ENCODE peak calls at places on chromosomes 7 and 10, in six cellular contexts. Z is body of pancreas; R is tibial artery; D is CD4-positive, alpha-beta memory T cell; A is esophagus squamous epithelium; Q is cardiac muscle cell. E is an unnamed sample.

GRCh38 chr7:32091608-32092210 is 21.5 kb upstream of the PDE1C start:
- DNase-seq in Q (peak; percentile 9), D (no peak), R (no peak), Z (no peak), A (no peak), E (no peak)

GRCh38 chr10:86018735-86019058 is 347.9 kb downstream of the GRID1 start:
- DNase-seq in Q (no peak), R (no peak), D (no peak), Z (no peak), A (no peak), E (no peak)

GRCh38 chr10:1378473-1378872 is 322.3 kb downstream of the WDR37 start:
- DNase-seq in R (no peak), Z (no peak), Q (no peak), A (no peak), D (no peak), E (no peak)

GRCh38 chr7:105940111-105940510 is 23.0 kb upstream of the CDHR3 start:
- DNase-seq in A (no peak), Q (no peak), Z (no peak), R (no peak), D (no peak), E (no peak)

GRCh38 chr7:38542156-38542555 is 89.0 kb downstream of the AMPH start:
- DNase-seq in Z (no peak), R (no peak), A (no peak), D (no peak), Q (no peak), E (no peak)

GRCh38 chr7:4162845-4163564 is 519.1 kb upstream of the FOXK1 start:
- DNase-seq in Q (no peak), D (no peak), Z (peak; percentile 92), R (no peak), A (no peak), E (no peak)

GRCh38 chr7:146655928-146656797 is 539.6 kb downstream of the CNTNAP2 start:
- DNase-seq in D (no peak), R (no peak), A (no peak), Q (no peak), Z (peak; percentile 43), E (no peak)

GRCh38 chr10:22148956-22149355 is 68.9 kb downstream of the EBLN1 start:
- DNase-seq in R (no peak), Z (no peak), D (no peak), A (no peak), Q (peak; percentile 59), E (no peak)

GRCh38 chr10:10396601-10397000 is 621.1 kb upstream of the CELF2 start:
- DNase-seq in Z (no peak), Q (no peak), A (no peak), D (no peak), R (no peak), E (no peak)
- H3K4me1 ChIP-seq in Z (no peaks in the 10 kb centered on the region), Q (no peaks in the 10 kb centered on the region), A (peaks cover 5% of the 10 kb centered on the region), D (no peaks in the 10 kb centered on the region), R (no peaks in the 10 kb centered on the region), E (no peaks in the 10 kb centered on the region)

GRCh38 chr10:106980711-106981460 is 183.6 kb downstream of the SORCS1 start:
- DNase-seq in A (no peak), R (no peak), Z (no peak), Q (no peak), D (no peak), E (no peak)
- H3K27ac ChIP-seq in A (no peak overlapping the region), R (no peak overlapping the region), Z (no peak overlapping the region), Q (peak overlapping the region; percentile 15), D (no peak overlapping the region), E (no peak overlapping the region)

GRCh38 chr10:88830643-88831277 is 20.9 kb downstream of the ANKRD22 start:
- DNase-seq in Q (no peak), A (no peak), D (no peak), R (no peak), Z (no peak), E (no peak)

GRCh38 chr10:88833156-88833555 is 18.5 kb downstream of the ANKRD22 start:
- DNase-seq in Q (no peak), D (no peak), Z (no peak), A (no peak), R (no peak), E (no peak)

GRCh38 chr10:88833722-88834121 is 17.9 kb downstream of the ANKRD22 start:
- DNase-seq in Z (no peak), R (no peak), Q (no peak), D (no peak), A (no peak), E (no peak)

GRCh38 chr10:88831709-88832108 is 19.9 kb downstream of the ANKRD22 start:
- DNase-seq in Z (no peak), D (peak; percentile 70), R (no peak), Q (no peak), A (no peak), E (no peak)

DNA sequence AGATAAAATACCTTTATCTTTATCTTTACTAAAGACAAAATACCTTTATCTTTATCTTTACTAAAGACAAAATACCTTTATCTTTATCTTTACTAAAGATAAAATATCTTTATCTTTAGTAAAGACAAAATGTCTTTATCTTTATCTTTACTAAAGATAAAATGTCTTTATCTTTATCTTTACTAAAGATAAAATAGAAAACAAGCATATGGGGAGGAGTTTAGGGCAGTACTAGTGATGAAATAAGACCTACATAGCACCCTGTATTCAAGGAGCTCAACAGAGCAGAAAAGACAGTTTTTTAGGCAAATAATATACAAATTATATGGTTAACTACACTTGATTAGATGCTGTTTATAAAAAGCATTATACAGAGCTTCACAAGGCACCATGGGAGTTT is 19.3 kb downstream of the ANKRD22 start:
- DNase-seq in Q (no peak), Z (no peak), A (no peak), D (no peak), R (no peak), E (no peak)
- H3K4me1 ChIP-seq in Q (no peaks in the 10 kb centered on the region), Z (no peaks in the 10 kb centered on the region), A (peaks cover 42% of the 10 kb centered on the region), D (peaks cover 50% of the 10 kb centered on the region), R (no peaks in the 10 kb centered on the region), E (no peaks in the 10 kb centered on the region)

DNA sequence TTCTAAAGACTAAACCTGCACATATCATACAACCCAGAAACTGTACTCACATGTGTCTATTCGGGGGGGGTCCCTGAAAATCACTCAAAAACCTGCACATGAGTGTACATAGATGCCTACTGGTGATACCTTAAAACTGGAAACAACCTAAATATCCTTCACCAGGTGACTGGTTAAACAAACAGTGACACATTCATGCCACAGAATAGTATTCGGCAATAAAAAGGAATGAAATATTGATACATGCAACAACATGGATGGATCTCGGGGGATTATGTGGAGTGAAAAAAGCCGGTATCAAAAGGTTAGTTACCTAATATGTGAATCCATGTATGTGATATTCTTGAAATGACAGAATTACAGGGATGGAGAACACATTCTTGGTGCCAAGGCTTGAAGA is 32.1 kb upstream of the EGFR start:
- DNase-seq in A (no peak), R (no peak), Q (no peak), Z (no peak), D (no peak), E (no peak)
- H3K27ac ChIP-seq in A (no peak overlapping the region), R (no peak overlapping the region), Q (no peak overlapping the region), Z (no peak overlapping the region), D (no peak overlapping the region), E (no peak overlapping the region)

GRCh38 chr7:142327555-142327954 is 69.7 kb upstream of the PRSS58 start:
- DNase-seq in R (no peak), D (no peak), Z (no peak), A (no peak), Q (no peak), E (no peak)

GRCh38 chr7:142329062-142329788 is 71.4 kb upstream of the PRSS58 start:
- DNase-seq in Q (no peak), A (no peak), R (no peak), Z (no peak), D (no peak), E (no peak)

GRCh38 chr7:142328006-142328405 is 70.1 kb upstream of the PRSS58 start:
- DNase-seq in R (no peak), Q (no peak), Z (no peak), A (no peak), D (no peak), E (peak; percentile 41)

GRCh38 chr7:142331941-142332340 is 74.1 kb upstream of the PRSS58 start:
- DNase-seq in A (no peak), Z (no peak), Q (no peak), D (no peak), R (no peak), E (no peak)

GRCh38 chr7:142328551-142328950 is 70.7 kb upstream of the PRSS58 start:
- DNase-seq in Z (no peak), Q (no peak), D (no peak), R (no peak), A (no peak), E (no peak)
- H3K4me1 ChIP-seq in Z (peaks cover 4% of the 10 kb centered on the region), Q (no peaks in the 10 kb centered on the region), D (peaks cover 11% of the 10 kb centered on the region), R (no peaks in the 10 kb centered on the region), A (no peaks in the 10 kb centered on the region), E (peaks cover 11% of the 10 kb centered on the region)

GRCh38 chr10:63262674-63263073 is 129.5 kb downstream of the NRBF2 start:
- DNase-seq in A (no peak), Z (no peak), Q (no peak), D (no peak), R (no peak), E (no peak)
- H3K27ac ChIP-seq in A (peak overlapping the region; percentile 56), Z (no peak overlapping the region), Q (peak overlapping the region; percentile 42), D (no peak overlapping the region), R (peak overlapping the region; percentile 86), E (no peak overlapping the region)

DNA sequence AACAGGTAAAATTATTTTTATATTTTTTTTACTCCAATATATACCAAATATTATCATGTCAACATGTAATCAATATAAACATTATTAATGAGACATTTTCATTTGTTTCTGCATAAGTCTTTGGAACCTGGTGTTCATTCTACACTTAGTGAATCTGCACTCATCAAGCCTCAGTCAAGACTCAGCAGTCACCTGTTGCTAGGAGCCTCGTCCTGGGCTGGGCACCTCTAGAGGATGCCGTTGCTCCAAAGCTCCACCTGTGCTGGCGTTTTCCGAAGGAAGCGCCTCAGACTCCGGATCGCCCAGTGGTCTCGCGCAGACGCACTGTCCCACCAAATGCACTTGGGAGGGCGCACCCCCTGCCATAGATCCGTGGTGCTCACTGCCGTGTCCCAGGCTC is 604.7 kb upstream of the MKI67 start:
- DNase-seq in A (no peak), Z (no peak), R (no peak), Q (no peak), D (no peak), E (no peak)
- H3K4me1 ChIP-seq in A (no peaks in the 10 kb centered on the region), Z (no peaks in the 10 kb centered on the region), R (no peaks in the 10 kb centered on the region), Q (peaks cover 2% of the 10 kb centered on the region), D (no peaks in the 10 kb centered on the region), E (peaks cover 8% of the 10 kb centered on the region)

DNA sequence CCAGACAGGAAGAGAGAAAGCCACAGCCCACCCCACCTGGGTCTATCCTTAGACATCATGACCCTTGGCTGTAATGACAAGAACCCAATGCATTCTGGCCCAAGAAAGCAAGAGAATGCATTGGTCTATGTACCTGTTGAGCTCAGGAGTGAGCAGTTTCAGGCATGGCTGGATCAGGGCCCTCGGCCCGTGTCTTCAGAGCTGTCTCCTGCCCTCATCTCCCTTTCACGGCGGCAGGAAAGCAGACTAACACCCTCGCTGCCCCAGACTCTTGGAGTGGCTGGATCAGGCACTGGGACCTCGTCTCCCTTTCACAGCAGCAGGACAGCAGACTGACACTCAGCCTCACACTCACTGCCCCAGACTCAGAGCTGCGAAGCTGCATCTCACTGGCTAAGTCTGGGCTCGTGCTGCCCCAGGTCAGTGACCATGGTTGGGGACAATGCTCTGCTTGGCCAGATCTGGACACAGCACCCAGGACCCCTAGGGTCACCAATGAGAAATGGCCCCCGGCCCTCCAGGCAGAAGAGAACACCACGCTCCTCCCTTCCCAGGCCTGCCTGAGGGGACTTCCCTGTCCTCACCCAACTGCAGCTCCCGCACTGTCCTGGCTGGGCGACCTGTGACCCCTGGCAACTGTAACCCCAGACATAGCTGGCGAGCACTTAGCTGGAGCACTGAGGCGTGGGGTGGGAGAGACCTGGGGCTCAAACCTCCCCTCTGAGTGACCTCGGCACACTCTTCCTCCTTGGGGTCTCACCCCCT is 12.9 kb upstream of the PDGFA start:
- DNase-seq in Z (no peak), D (no peak), A (no peak), R (no peak), Q (no peak), E (no peak)
- H3K27ac ChIP-seq in Z (no peak overlapping the region), D (no peak overlapping the region), A (no peak overlapping the region), R (no peak overlapping the region), Q (no peak overlapping the region), E (no peak overlapping the region)

GRCh38 chr10:80200687-80201086 is 4.7 kb downstream of the ANXA11 start:
- DNase-seq in R (no peak), Z (no peak), A (no peak), D (no peak), Q (no peak), E (no peak)
- H3K4me1 ChIP-seq in R (peaks cover 67% of the 10 kb centered on the region), Z (peaks cover 89% of the 10 kb centered on the region), A (peaks cover 95% of the 10 kb centered on the region), D (peaks cover 87% of the 10 kb centered on the region), Q (peaks cover 51% of the 10 kb centered on the region), E (peaks cover 25% of the 10 kb centered on the region)